ENCODE peak calls at places on chromosomes 6 and 20, in six cellular contexts. G is mesendoderm, J is IMR-90, F is mammary epithelial cell, M is astrocyte, D is neural progenitor cell. Y is an unnamed sample.

GRCh38 chr20:40668449-40669228 is 20.4 kb downstream of the MAFB start:
- DNase-seq in F (peak), G (no peak), D (no peak), M (no peak), J (no peak), Y (no peak)

GRCh38 chr20:48904566-48905321 is 16.8 kb upstream of the ARFGEF2 start:
- DNase-seq in J (peak), F (peak), D (peak), G (peak), M (peak), Y (peak)

GRCh38 chr6:148723484-148723883 is 23.3 kb upstream of the UST start:
- DNase-seq in D (no peak), F (peak), G (no peak), M (peak), J (peak), Y (no peak)

GRCh38 chr6:39083111-39083702 is 31.8 kb downstream of the SAYSD1 start:
- DNase-seq in J (no peak), G (no peak), D (no peak), M (no peak), F (no peak), Y (no peak)

GRCh38 chr20:24381886-24382285 is 87.5 kb upstream of the SYNDIG1 start:
- DNase-seq in F (no peak), M (no peak), G (no peak), J (no peak), D (no peak), Y (no peak)

GRCh38 chr6:79076160-79076559 is 1.9 kb downstream of the PHIP start:
- DNase-seq in J (peak), D (no peak), G (no peak), F (peak), M (peak), Y (no peak)

GRCh38 chr20:62768815-62769287 is 27.4 kb upstream of the MRGBP start:
- DNase-seq in J (peak), D (no peak), F (peak), M (peak), G (no peak), Y (no peak)

GRCh38 chr20:46552460-46553420 is 2.3 kb upstream of the OCSTAMP start:
- DNase-seq in D (no peak), F (no peak), M (no peak), J (no peak), G (peak), Y (no peak)

GRCh38 chr20:56411759-56412472 is at the start of gene CASS4:
- DNase-seq in J (peak), G (no peak), M (peak), F (no peak), D (no peak), Y (no peak)

GRCh38 chr6:160355001-160355400 is 6.8 kb downstream of the SLC22A3 start:
- DNase-seq in J (no peak), G (no peak), M (peak), F (peak), D (no peak), Y (no peak)

GRCh38 chr20:61120595-61121515 is 131.2 kb upstream of the CDH4 start:
- DNase-seq in J (peak), M (peak), G (peak), F (peak), D (peak), Y (peak)

GRCh38 chr6:164151161-164151728 is 736.7 kb downstream of the QKI start:
- DNase-seq in F (no peak), D (peak), J (no peak), G (peak), M (peak), Y (no peak)

GRCh38 chr6:122610690-122611455 is 668 bp downstream of the PKIB start:
- DNase-seq in G (peak), F (peak), D (peak), J (no peak), M (peak), Y (peak)

GRCh38 chr6:99353126-99353525 is 3.7 kb upstream of the FAXC start:
- DNase-seq in J (peak), F (no peak), M (no peak), G (peak), D (peak), Y (no peak)

GRCh38 chr20:10661261-10661660 is 12.5 kb downstream of the JAG1 start:
- DNase-seq in J (no peak), M (no peak), F (no peak), G (no peak), D (no peak), Y (no peak)

GRCh38 chr6:72365773-72366172 is 256.1 kb upstream of the KCNQ5 start:
- DNase-seq in J (no peak), D (no peak), M (no peak), G (no peak), F (no peak), Y (no peak)

GRCh38 chr20:24339179-24339578 is 130.2 kb upstream of the SYNDIG1 start:
- DNase-seq in M (no peak), J (no peak), D (no peak), G (no peak), F (peak), Y (no peak)

GRCh38 chr6:23584134-23584763 is 541.8 kb upstream of the NRSN1 start:
- DNase-seq in F (no peak), J (no peak), G (no peak), M (no peak), D (no peak), Y (no peak)

GRCh38 chr20:54268941-54269340 is 61.1 kb downstream of the PFDN4 start:
- DNase-seq in J (no peak), F (no peak), D (peak), G (peak), M (no peak), Y (no peak)

DNA sequence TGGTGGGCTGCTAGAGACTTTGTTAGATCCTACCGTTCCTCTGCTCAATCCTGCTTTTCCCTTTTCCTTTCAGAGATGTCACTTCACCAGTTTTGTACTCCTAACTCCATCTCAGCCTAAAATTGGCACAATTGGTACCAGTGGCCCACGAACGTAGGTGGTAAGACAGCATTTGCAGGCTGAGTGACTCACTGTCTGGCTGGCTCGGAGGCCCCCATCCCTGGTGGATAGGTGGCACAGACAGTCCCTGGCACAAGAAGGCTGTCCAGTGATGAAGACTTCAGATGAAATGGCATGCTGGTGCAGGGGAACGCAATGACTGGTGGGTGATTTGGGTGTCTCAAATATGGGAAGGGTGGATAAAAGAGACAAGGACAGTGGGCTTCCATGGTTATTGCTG is 11.1 kb downstream of the HEBP2 start:
- DNase-seq in D (no peak), G (no peak), M (no peak), F (no peak), J (no peak), Y (no peak)
- H3K4me3 ChIP-seq in D (no peak), G (no peak), M (no peak), F (no peak), J (no peak), Y (no peak)

GRCh38 chr6:15280023-15280422 is 34.2 kb downstream of the JARID2 start:
- DNase-seq in G (no peak), M (peak), F (no peak), J (peak), D (no peak), Y (no peak)
- H3K27ac ChIP-seq in G (no peak), M (no peak), F (no peak), J (no peak), D (no peak), Y (no peak)

GRCh38 chr6:156163311-156163710 is 613.9 kb upstream of the ARID1B start:
- DNase-seq in J (no peak), F (no peak), M (no peak), D (no peak), G (no peak), Y (no peak)

GRCh38 chr6:156164701-156165454 is 612.3 kb upstream of the ARID1B start:
- DNase-seq in M (no peak), J (no peak), D (no peak), F (no peak), G (no peak), Y (no peak)

GRCh38 chr6:156169361-156169760 is 607.8 kb upstream of the ARID1B start:
- DNase-seq in M (no peak), G (no peak), F (no peak), D (no peak), J (no peak), Y (no peak)

GRCh38 chr6:156166093-156166492 is 611.1 kb upstream of the ARID1B start:
- DNase-seq in J (no peak), M (no peak), G (no peak), D (no peak), F (no peak), Y (no peak)

GRCh38 chr6:156167289-156168076 is 609.7 kb upstream of the ARID1B start:
- DNase-seq in D (no peak), G (no peak), J (peak), M (no peak), F (no peak), Y (no peak)
- H3K9ac ChIP-seq in D (no peak), G (no peak), J (peak), M (no peak), F (no peak), Y (no peak)

DNA sequence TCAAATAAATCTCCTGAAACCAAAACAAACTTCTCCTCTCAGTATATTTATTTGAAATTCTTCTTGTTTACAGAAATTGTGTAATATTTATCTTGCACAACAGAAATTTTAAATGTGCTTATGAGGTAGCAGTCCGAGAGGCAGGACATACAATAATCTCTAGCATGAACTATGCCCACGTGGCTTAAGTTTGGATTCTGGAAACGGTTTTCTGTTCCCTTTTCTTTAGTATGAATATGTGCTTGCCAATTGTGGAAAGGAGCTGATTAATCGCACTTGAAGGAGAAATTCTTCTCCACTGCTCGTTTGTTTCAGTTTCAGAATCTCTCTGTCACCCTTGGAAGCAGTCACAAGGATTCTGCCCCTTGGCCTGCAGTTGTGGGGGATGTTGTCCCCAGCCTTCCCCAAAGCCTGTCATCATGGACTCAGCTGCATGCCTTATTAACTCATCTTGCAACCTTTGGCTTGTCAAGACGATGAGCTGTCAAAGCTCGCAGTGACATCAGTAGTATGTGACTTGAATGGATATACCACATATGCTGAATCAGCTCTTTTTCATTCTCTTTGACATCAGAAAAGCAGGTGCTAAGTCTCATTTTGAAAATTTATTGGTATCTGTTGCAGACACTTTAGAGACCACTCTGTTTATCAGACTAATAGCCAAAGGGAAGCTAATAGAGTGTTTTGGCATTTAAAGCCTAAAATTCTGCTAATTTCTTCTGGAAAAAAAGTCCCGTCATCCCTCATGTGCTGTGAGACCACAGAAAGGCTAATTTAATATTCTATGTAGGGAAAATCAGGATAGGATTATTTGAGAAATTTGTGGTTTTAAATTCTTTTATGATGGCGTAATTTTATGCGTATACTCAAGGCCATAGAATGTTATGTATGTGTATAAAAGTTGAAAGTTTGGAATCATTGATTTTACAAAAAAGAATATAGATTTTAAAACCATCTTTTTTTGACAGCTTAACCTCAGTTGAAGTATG is 186.8 kb downstream of the ARID1B start:
- DNase-seq in F (peak), M (peak), D (no peak), J (peak), G (peak), Y (no peak)
- H3K4me3 ChIP-seq in F (no peak), M (peak), D (no peak), J (peak), G (no peak), Y (no peak)

GRCh38 chr6:3329491-3330051 is 70.8 kb downstream of the PSMG4 start:
- DNase-seq in J (no peak), M (no peak), F (peak), D (no peak), G (no peak), Y (no peak)
- H3K27ac ChIP-seq in J (no peak), M (peak), F (peak), D (no peak), G (no peak), Y (no peak)

DNA sequence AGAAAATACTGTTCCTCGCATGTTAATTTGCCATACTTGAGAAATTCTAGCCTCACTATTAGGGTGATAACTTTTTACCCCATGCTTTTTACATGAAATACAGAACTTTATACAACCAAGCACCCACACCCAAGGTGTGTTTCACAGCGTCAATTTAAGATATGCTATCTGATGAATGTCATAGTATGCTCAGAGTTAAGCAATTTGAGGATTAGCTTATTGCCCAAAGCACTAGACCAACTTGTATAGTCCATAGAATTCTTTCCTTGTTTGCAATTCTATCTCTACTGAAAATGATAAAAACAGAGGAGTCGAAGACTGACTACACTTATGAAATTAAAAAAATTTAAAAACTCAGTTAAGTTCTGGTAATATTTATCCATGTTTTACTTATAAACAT is 82.1 kb upstream of the CARMIL1 start:
- DNase-seq in J (no peak), D (no peak), F (no peak), G (no peak), M (no peak), Y (no peak)
- H3K9ac ChIP-seq in J (no peak), D (no peak), F (no peak), G (no peak), M (no peak), Y (no peak)

Y was measured in colonic mucosa.